ENCODE peak calls at places on chromosome 22, in seven cellular contexts. D is HepG2, J is GM12892, V is GM12891, N is SK-N-SH, E is K562, F is GM12878. R is an unnamed sample.

GRCh38 chr22:49035818-49036457 is 791.7 kb downstream of the BRD1 start:
- DNase-seq in D (no peak), N (no peak), J (no peak), F (no peak), V (no peak), E (no peak), R (no peak)

GRCh38 chr22:45631140-45631539 is 40.5 kb upstream of the ATXN10 start:
- DNase-seq in D (no peak), J (no peak), N (no peak), F (no peak), V (no peak), E (no peak), R (no peak)

GRCh38 chr22:39574779-39575551 is 4.4 kb downstream of the CACNA1I start:
- DNase-seq in N (no peak), J (no peak), V (no peak), E (peak), F (no peak), D (peak), R (no peak)

GRCh38 chr22:48851933-48852549 is 975.6 kb downstream of the BRD1 start:
- DNase-seq in N (no peak), D (peak), F (no peak), J (no peak), V (no peak), E (no peak), R (no peak)

GRCh38 chr22:22767876-22768602 is 119.6 kb upstream of the IGLL5 start:
- DNase-seq in F (no peak), J (no peak), N (no peak), V (no peak), D (no peak), E (peak), R (no peak)

GRCh38 chr22:16936625-16937024 is 71.4 kb downstream of the GAB4 start:
- DNase-seq in F (no peak), J (no peak), N (no peak), E (no peak), V (no peak), D (no peak), R (no peak)

GRCh38 chr22:37557321-37558001 is 2.8 kb upstream of the CDC42EP1 start:
- DNase-seq in F (no peak), V (no peak), N (no peak), J (no peak), D (peak), E (no peak), R (no peak)

GRCh38 chr22:38074181-38075104 is 9.5 kb downstream of the SLC16A8 start:
- DNase-seq in V (no peak), D (no peak), N (no peak), F (no peak), J (no peak), E (no peak), R (no peak)

GRCh38 chr22:37211075-37211852 is 1.0 kb downstream of the SSTR3 start:
- DNase-seq in F (no peak), V (no peak), E (no peak), D (no peak), J (no peak), N (no peak), R (no peak)

GRCh38 chr22:17638432-17639237 is at the start of gene BCL2L13:
- DNase-seq in D (peak), F (peak), V (peak), N (peak), J (peak), E (peak), R (peak)

GRCh38 chr22:27349456-27349855 is 452.1 kb downstream of the MN1 start:
- DNase-seq in F (no peak), E (no peak), D (no peak), V (no peak), J (no peak), N (no peak), R (no peak)

GRCh38 chr22:31124811-31125465 is 2.2 kb downstream of the INPP5J start:
- DNase-seq in D (no peak), F (no peak), V (no peak), J (no peak), N (peak), E (no peak), R (no peak)
- TF ChIP-seq TAF1 in D (no peak), F (no peak), V (no peak), J (no peak), N (no peak), E (no peak), R (no peak)

GRCh38 chr22:33861216-33861875 is 58.9 kb downstream of the LARGE1 start:
- DNase-seq in J (no peak), N (no peak), D (no peak), F (no peak), E (no peak), V (no peak), R (no peak)
- TF ChIP-seq TAF1 in J (no peak), N (no peak), D (no peak), F (no peak), E (no peak), V (no peak), R (no peak)

GRCh38 chr22:29049655-29050263 is 11.9 kb downstream of the C22orf31 start:
- DNase-seq in J (no peak), F (no peak), V (no peak), D (no peak), E (peak), N (no peak), R (no peak)
- TF ChIP-seq TAF1 in J (no peak), F (no peak), V (no peak), D (no peak), E (no peak), N (no peak), R (no peak)

DNA sequence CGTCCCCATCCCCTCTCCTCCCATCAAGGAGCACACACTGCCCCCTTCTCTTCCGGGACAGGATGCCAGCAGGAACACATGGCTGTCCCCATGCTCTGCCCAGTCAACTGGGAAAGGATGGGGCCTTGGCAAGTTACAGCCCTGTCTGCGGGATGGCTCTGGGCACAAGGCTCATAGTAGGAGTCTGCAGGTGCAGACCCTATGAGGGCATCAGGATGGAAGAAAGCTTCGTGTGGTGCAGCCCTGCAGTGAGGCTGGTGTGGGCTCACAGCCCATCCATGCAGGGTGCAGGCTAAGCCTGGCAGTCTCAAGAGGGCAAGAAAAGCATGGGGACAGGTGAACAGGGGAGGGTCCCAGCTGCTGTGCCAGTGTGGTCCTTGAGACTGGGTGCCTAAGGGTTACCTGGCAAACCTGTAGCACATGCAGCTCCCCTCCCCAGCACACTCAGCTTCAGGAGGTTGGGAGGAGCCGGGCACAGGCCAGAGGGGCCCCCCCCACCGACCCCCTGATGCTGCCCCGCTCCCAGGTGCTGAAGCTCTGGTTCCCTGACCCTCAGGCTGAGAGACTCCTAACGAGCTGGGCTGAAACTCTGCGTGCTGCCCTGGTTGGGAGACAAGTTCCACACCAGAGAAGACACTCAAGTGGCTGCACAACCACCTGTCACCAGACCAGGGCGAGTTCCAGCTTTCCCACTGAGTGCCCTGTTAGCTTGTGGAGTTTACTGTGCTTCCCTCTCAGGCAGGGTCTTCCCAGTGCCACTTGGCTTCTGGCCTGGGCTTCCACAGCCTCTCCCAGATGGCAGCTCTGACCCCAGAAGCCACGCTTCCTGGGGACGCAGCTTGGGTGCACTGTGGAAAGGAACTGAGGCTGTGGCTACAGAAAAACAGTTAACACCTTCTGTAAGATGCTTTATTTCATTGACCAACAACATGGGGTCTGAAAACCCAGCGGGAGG is 3.3 kb upstream of the SCARF2 start:
- DNase-seq in D (no peak), J (no peak), F (no peak), N (no peak), E (no peak), V (no peak), R (no peak)
- TF ChIP-seq TAF1 in D (no peak), J (no peak), F (no peak), N (no peak), E (no peak), V (no peak), R (no peak)

GRCh38 chr22:25688627-25689026 is 53.4 kb upstream of the MYO18B start:
- DNase-seq in F (no peak), V (no peak), J (no peak), N (no peak), E (no peak), D (no peak), R (no peak)
- TF ChIP-seq TAF1 in F (no peak), V (no peak), J (no peak), N (no peak), E (no peak), D (no peak), R (no peak)

DNA sequence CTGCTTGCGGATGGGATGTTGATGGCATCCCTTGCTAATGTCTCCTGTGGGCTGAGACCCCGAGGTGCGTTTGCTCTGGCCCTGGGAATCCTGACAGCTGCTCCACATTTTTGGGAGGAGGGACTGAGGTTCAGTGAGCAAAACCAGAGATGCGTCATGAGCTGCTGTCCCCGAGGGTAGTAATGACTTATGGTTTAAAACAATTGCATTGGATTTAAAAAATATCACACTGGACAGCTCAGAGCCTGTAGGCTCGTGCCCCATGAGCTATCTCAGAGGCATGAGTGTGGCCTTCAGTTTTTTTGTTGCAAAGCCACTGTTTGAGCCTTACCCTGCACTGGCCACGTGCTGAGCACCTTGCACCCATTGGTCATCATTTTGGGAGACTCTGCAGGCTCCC is 20.9 kb upstream of the PARVG start:
- DNase-seq in E (no peak), J (no peak), V (no peak), N (no peak), F (no peak), D (no peak), R (no peak)
- TF ChIP-seq TAF1 in E (no peak), J (no peak), V (no peak), N (no peak), F (no peak), D (no peak), R (no peak)